ENCODE peak calls at places on chromosomes 13 and 19, in seven cellular contexts. D, B, T, J, E, G and F are unnamed samples.

GRCh38 chr13:41905600-41906254 is 55.2 kb downstream of the VWA8 start:
- DNase-seq in D (no peak), B (no peak), T (no peak), J (no peak), E (no peak), G (peak; percentile 48), F (no peak)

GRCh38 chr19:56071151-56071550 is 49.9 kb downstream of the ZNF787 start:
- DNase-seq in D (peak; percentile 96), B (no peak), T (no peak), J (no peak), E (no peak), G (no peak), F (no peak)

GRCh38 chr13:71087432-71087831 is 779.6 kb downstream of the DACH1 start:
- DNase-seq in D (no peak), B (no peak), T (no peak), J (no peak), E (no peak), G (no peak), F (no peak)

GRCh38 chr19:16608290-16608704 is 19.7 kb downstream of the MED26 start:
- DNase-seq in D (no peak), B (no peak), T (peak; percentile 70), J (peak; percentile 70), E (no peak), G (peak; percentile 91), F (peak; percentile 65)

GRCh38 chr13:26950546-26950945 is 190.0 kb upstream of the GPR12 start:
- DNase-seq in D (no peak), B (no peak), T (no peak), J (no peak), E (no peak), G (no peak), F (no peak)

GRCh38 chr13:67100723-67101122 is 129.4 kb downstream of the PCDH9 start:
- DNase-seq in D (no peak), B (no peak), T (no peak), J (no peak), E (no peak), G (no peak), F (no peak)

GRCh38 chr13:79423801-79424642 is 18.0 kb upstream of the RBM26 start:
- DNase-seq in D (no peak), B (no peak), T (no peak), J (no peak), E (no peak), G (peak; percentile 63), F (no peak)

GRCh38 chr13:24724714-24725113 is 39.3 kb upstream of the RNF17 start:
- DNase-seq in D (no peak), B (no peak), T (no peak), J (no peak), E (no peak), G (no peak), F (no peak)

GRCh38 chr13:35979378-35979911 is 151.7 kb downstream of the DCLK1 start:
- DNase-seq in D (no peak), B (peak; percentile 79), T (peak; percentile 84), J (peak; percentile 55), E (peak; percentile 50), G (peak; percentile 83), F (peak; percentile 90)

GRCh38 chr19:13502231-13502630 is 4.0 kb downstream of the CACNA1A start:
- DNase-seq in D (no peak), B (no peak), T (no peak), J (no peak), E (no peak), G (no peak), F (no peak)

GRCh38 chr19:3012522-3013260 is 16.4 kb downstream of the TLE2 start:
- DNase-seq in D (no peak), B (no peak), T (no peak), J (no peak), E (no peak), G (no peak), F (no peak)

GRCh38 chr13:73967397-73968165 is 166.6 kb downstream of the KLF12 start:
- DNase-seq in D (no peak), B (no peak), T (no peak), J (no peak), E (no peak), G (no peak), F (no peak)

GRCh38 chr19:11142528-11143171 is 12.9 kb downstream of the SPC24 start:
- DNase-seq in D (peak; percentile 84), B (peak; percentile 86), T (peak; percentile 98), J (peak; percentile 90), E (peak; percentile 92), G (peak; percentile 95), F (peak; percentile 96)

GRCh38 chr13:97429681-97430081 is 4.3 kb upstream of the RAP2A start:
- DNase-seq in D (no peak), B (no peak), T (no peak), J (no peak), E (no peak), G (peak; percentile 50), F (no peak)

GRCh38 chr19:3931041-3931440 is 1.8 kb upstream of the NMRK2 start:
- DNase-seq in D (peak; percentile 58), B (no peak), T (no peak), J (peak; percentile 75), E (peak; percentile 82), G (no peak), F (no peak)

GRCh38 chr19:7863157-7863970 is 10.8 kb downstream of the PRR36 start:
- DNase-seq in D (no peak), B (no peak), T (no peak), J (no peak), E (no peak), G (no peak), F (no peak)

GRCh38 chr13:113952151-113952982 is 21.5 kb downstream of the C13orf46 start:
- DNase-seq in D (no peak), B (no peak), T (no peak), J (no peak), E (peak; percentile 17), G (no peak), F (no peak)

GRCh38 chr13:74931698-74932433 is 550.1 kb downstream of the TBC1D4 start:
- DNase-seq in D (no peak), B (no peak), T (no peak), J (no peak), E (no peak), G (no peak), F (no peak)

GRCh38 chr19:6047741-6048231 is 62.5 kb downstream of the RFX2 start:
- DNase-seq in D (peak; percentile 51), B (no peak), T (peak; percentile 24), J (peak; percentile 47), E (no peak), G (peak; percentile 52), F (peak; percentile 33)

GRCh38 chr13:27043013-27043412 is 128.6 kb downstream of the USP12 start:
- DNase-seq in D (no peak), B (no peak), T (peak; percentile 23), J (no peak), E (no peak), G (peak; percentile 98), F (peak; percentile 95)

GRCh38 chr19:10183926-10184325 is 10.8 kb downstream of the DNMT1 start:
- DNase-seq in D (no peak), B (no peak), T (no peak), J (no peak), E (no peak), G (no peak), F (no peak)

GRCh38 chr13:60617863-60618733 is 221.1 kb downstream of the TDRD3 start:
- DNase-seq in D (no peak), B (no peak), T (no peak), J (no peak), E (no peak), G (peak; percentile 36), F (no peak)

GRCh38 chr13:59774511-59774911 is 389.2 kb downstream of the DIAPH3 start:
- DNase-seq in D (no peak), B (no peak), T (no peak), J (no peak), E (no peak), G (peak; percentile 77), F (peak; percentile 26)

GRCh38 chr13:33183431-33184130 is 102.0 kb downstream of the STARD13 start:
- DNase-seq in D (no peak), B (no peak), T (no peak), J (no peak), E (no peak), G (peak; percentile 77), F (no peak)

GRCh38 chr19:3324405-3324856 is 42.0 kb upstream of the NFIC start:
- DNase-seq in D (peak; percentile 74), B (peak; percentile 55), T (no peak), J (peak; percentile 74), E (peak; percentile 53), G (no peak), F (peak; percentile 28)

GRCh38 chr19:5041168-5042038 is 72.5 kb downstream of the KDM4B start:
- DNase-seq in D (peak; percentile 46), B (no peak), T (no peak), J (no peak), E (no peak), G (no peak), F (no peak)
- H3K4me3 ChIP-seq in D (no peak overlapping the region), B (no peak overlapping the region), T (no peak overlapping the region), J (no peak overlapping the region), E (no peak overlapping the region), G (no peak overlapping the region), F (no peak overlapping the region)

DNA sequence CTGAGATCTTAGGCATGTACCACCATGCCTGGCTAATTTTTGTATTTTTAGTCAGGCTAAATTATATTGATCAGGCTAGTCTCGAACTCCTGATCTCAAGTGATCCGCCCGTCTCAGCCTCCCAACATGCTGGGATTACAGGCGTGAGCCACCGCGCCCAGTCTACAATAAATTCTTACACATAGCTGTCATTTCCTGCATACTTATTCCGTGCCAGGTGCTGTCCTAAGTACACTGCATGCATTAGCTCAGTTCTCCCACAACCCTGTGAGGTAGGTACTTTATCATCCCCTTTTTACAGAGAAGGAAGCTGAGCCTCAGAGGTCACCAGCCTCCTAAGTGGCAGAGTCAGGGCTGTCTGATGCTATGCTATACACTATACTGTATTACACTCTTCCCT is 7.2 kb upstream of the RHPN2 start:
- DNase-seq in D (no peak), B (no peak), T (no peak), J (no peak), E (no peak), G (no peak), F (peak; percentile 46)
- H3K4me3 ChIP-seq in D (no peak overlapping the region), B (no peak overlapping the region), T (no peak overlapping the region), J (no peak overlapping the region), E (no peak overlapping the region), G (no peak overlapping the region), F (no peak overlapping the region)

DNA sequence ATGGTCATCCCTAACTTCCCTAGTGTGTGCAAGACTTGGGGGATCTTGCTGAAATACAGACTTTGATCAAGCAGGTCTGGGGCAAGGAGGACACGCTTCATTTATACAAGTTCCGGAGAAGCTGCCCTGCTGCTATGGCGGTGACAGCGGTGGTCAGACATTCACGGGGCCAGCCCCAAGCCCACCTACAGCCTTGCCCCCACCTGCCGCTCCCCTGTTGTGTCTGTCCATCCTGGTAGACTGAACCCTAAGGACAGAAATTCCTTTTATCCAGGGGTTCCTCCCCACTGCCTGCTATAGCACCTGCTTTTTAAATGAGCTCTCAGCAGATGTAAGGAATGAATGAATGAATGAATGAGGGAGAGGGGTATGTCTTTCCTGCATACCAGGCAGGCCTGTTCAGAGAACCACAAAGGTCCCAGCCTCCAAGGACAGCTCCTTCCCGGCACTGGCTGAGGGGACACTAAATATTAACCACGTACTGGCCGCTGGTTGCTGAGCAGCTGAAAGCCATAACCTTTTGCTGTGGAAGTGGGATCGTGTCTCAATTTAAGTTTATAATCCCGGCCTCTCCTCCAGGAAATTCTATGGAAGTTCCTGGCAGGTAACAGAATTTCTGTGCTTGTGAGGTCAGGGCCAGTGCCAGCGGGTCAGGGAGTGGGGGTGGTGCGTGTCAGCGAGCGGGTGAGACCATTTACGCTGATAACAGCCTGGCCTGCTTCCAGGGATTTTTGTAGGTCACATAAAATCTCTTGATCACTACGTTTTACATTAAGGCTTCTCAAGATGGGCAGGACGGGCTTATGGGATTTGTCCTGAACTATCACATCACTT is 27.1 kb downstream of the TSSK6 start:
- DNase-seq in D (peak; percentile 74), B (no peak), T (no peak), J (peak; percentile 57), E (no peak), G (no peak), F (no peak)
- H3K4me3 ChIP-seq in D (no peak overlapping the region), B (no peak overlapping the region), T (no peak overlapping the region), J (no peak overlapping the region), E (peak overlapping the region; percentile 46), G (no peak overlapping the region), F (no peak overlapping the region)

GRCh38 chr19:18007605-18007938 is 398 bp upstream of the ARRDC2 start:
- DNase-seq in D (no peak), B (no peak), T (no peak), J (no peak), E (no peak), G (no peak), F (no peak)
- H3K4me3 ChIP-seq in D (peak overlapping the region; percentile 72), B (peak overlapping the region; percentile 50), T (peak overlapping the region; percentile 43), J (no peak overlapping the region), E (peak overlapping the region; percentile 67), G (peak overlapping the region; percentile 41), F (peak overlapping the region; percentile 40)